ENCODE peak calls at places on chromosomes 4 and X, in nine cellular contexts. H, D, I, N, P, S, B, G and C are unnamed samples.

GRCh38 chr4:53653484-53654053 is 62.3 kb upstream of the LNX1 start:
- DNase-seq in G (peak), H (no peak), N (no peak), I (peak), S (peak), B (peak), P (no peak), D (no peak), C (peak)

GRCh38 chrX:24498181-24498580 is 33.1 kb downstream of the PDK3 start:
- DNase-seq in I (peak), H (no peak), D (no peak), B (no peak), G (peak), S (peak), N (no peak), P (no peak), C (peak)

GRCh38 chr4:98055800-98056501 is 87.3 kb downstream of the STPG2 start:
- DNase-seq in G (no peak), N (no peak), H (no peak), S (no peak), I (no peak), P (no peak), B (no peak), D (no peak), C (no peak)

GRCh38 chrX:66200855-66201795 is 37.1 kb downstream of the HEPH start:
- DNase-seq in B (no peak), N (no peak), I (no peak), S (no peak), H (no peak), D (peak), P (peak), G (peak), C (peak)

GRCh38 chrX:49878834-49879655 is at the start of gene USP27X:
- DNase-seq in B (peak), G (peak), S (peak), D (peak), I (peak), N (peak), H (peak), P (peak), C (no peak)

GRCh38 chrX:100600769-100601168 is 16.0 kb downstream of the TNMD start:
- DNase-seq in B (no peak), H (no peak), N (no peak), P (no peak), I (no peak), S (no peak), D (no peak), G (no peak), C (no peak)

GRCh38 chrX:14697453-14697852 is 168.1 kb downstream of the GLRA2 start:
- DNase-seq in G (peak), H (no peak), I (peak), S (peak), P (peak), B (peak), N (no peak), D (no peak), C (no peak)

GRCh38 chr4:98260047-98260578 is 1.1 kb upstream of the RAP1GDS1 start:
- DNase-seq in B (peak), H (no peak), N (peak), S (no peak), I (peak), D (peak), G (peak), P (peak), C (no peak)

GRCh38 chrX:31497086-31497485 is 425.2 kb upstream of the FTHL17 start:
- DNase-seq in S (no peak), P (no peak), G (no peak), D (peak), I (no peak), B (peak), H (no peak), N (no peak), C (no peak)

GRCh38 chr4:158302076-158302866 is 92.0 kb downstream of the TMEM144 start:
- DNase-seq in B (no peak), P (no peak), S (no peak), I (no peak), D (peak), N (no peak), G (no peak), H (no peak), C (peak)

GRCh38 chr4:15354790-15355418 is 72.9 kb upstream of the C1QTNF7 start:
- DNase-seq in N (no peak), G (no peak), I (no peak), P (no peak), D (no peak), S (no peak), H (no peak), B (no peak), C (no peak)

GRCh38 chrX:119073911-119074310 is 1.1 kb downstream of the CT47C1 start:
- DNase-seq in G (no peak), H (no peak), N (no peak), D (no peak), S (no peak), P (no peak), I (no peak), B (no peak), C (no peak)

GRCh38 chrX:19670854-19671620 is 155.7 kb upstream of the MAP3K15 start:
- DNase-seq in H (no peak), B (peak), S (no peak), I (no peak), G (peak), P (peak), D (peak), N (peak), C (peak)

GRCh38 chrX:2908125-2908685 is 20.9 kb downstream of the ARSD start:
- DNase-seq in P (no peak), S (no peak), I (no peak), B (no peak), D (no peak), H (no peak), N (no peak), G (no peak), C (no peak)

GRCh38 chrX:111395132-111395531 is 16.9 kb downstream of the DCX start:
- DNase-seq in D (no peak), H (no peak), S (no peak), P (no peak), I (no peak), G (no peak), B (no peak), N (no peak), C (no peak)

GRCh38 chr4:88457307-88458090 is 580 bp downstream of the HERC5 start:
- DNase-seq in B (no peak), I (no peak), S (peak), P (peak), H (no peak), N (no peak), G (peak), D (peak), C (peak)

GRCh38 chr4:38060829-38061431 is 100.7 kb downstream of the PTTG2 start:
- DNase-seq in G (no peak), P (no peak), B (peak), D (peak), H (no peak), I (no peak), S (no peak), N (no peak), C (peak)

GRCh38 chr4:149521611-149522010 is 294.0 kb downstream of the IQCM start:
- DNase-seq in I (no peak), S (no peak), N (no peak), P (no peak), D (peak), B (peak), H (no peak), G (no peak), C (no peak)

GRCh38 chr4:21688596-21689265 is 259.8 kb downstream of the KCNIP4 start:
- DNase-seq in G (no peak), H (no peak), D (peak), B (no peak), N (no peak), I (no peak), P (no peak), S (no peak), C (no peak)

GRCh38 chr4:184613405-184613804 is 35.8 kb downstream of the CASP3 start:
- DNase-seq in I (no peak), P (no peak), S (no peak), D (no peak), H (no peak), G (no peak), N (no peak), B (no peak), C (no peak)

GRCh38 chr4:6221296-6221850 is 21.0 kb upstream of the JAKMIP1 start:
- DNase-seq in N (peak), B (no peak), I (peak), S (no peak), P (no peak), G (no peak), H (no peak), D (no peak), C (no peak)

GRCh38 chr4:53152467-53152866 is 213.4 kb downstream of the SCFD2 start:
- DNase-seq in H (no peak), P (no peak), G (no peak), I (no peak), D (no peak), S (no peak), N (no peak), B (no peak), C (no peak)

GRCh38 chr4:13917010-13917409 is 289.5 kb upstream of the BOD1L1 start:
- DNase-seq in G (no peak), D (peak), N (no peak), S (no peak), B (no peak), P (peak), H (no peak), I (no peak), C (no peak)

GRCh38 chr4:185232370-185232769 is 23.0 kb downstream of the SNX25 start:
- DNase-seq in I (no peak), S (no peak), P (peak), B (peak), D (no peak), G (no peak), N (no peak), H (no peak), C (no peak)

GRCh38 chrX:53882331-53882730 is 161.9 kb downstream of the PHF8 start:
- DNase-seq in B (peak), H (no peak), D (peak), S (peak), N (no peak), I (no peak), G (no peak), P (peak), C (no peak)

GRCh38 chr4:129062580-129062979 is 30.8 kb downstream of the SCLT1 start:
- DNase-seq in I (no peak), P (no peak), N (no peak), G (no peak), B (no peak), D (no peak), S (no peak), H (no peak), C (no peak)